ENCODE peak calls at places on chromosomes 16 and 17, in four cellular contexts. G is activated naive CD4-positive, alpha-beta T cell treated with anti-CD3 and anti-CD28 coated beads for 36 hours; Z is body of pancreas; Y is substantia nigra. R is an unnamed sample.

GRCh38 chr16:86734559-86735480 is 156.5 kb downstream of the FOXL1 start:
- DNase-seq in G (no peak), Y (no peak), Z (no peak), R (no peak)

GRCh38 chr17:79685121-79685520 is 45.6 kb upstream of the ENPP7 start:
- DNase-seq in Z (no peak), Y (no peak), G (no peak), R (no peak)

GRCh38 chr17:70621593-70621992 is 452.3 kb downstream of the KCNJ2 start:
- DNase-seq in G (no peak), Z (no peak), Y (peak), R (peak)

GRCh38 chr17:45896803-45897693 is 2.7 kb downstream of the MAPT start:
- DNase-seq in Y (no peak), Z (no peak), G (no peak), R (no peak)

GRCh38 chr16:51391798-51392511 is 240.9 kb upstream of the SALL1 start:
- DNase-seq in Z (no peak), Y (no peak), G (no peak), R (no peak)

GRCh38 chr16:2752850-2753522 is 548 bp downstream of the SRRM2 start:
- DNase-seq in G (peak), Y (peak), Z (peak), R (peak)

GRCh38 chr16:66324785-66325184 is 41.7 kb upstream of the CDH5 start:
- DNase-seq in G (no peak), Z (no peak), Y (peak), R (peak)

GRCh38 chr17:45229681-45230409 is 8.2 kb downstream of the FMNL1 start:
- DNase-seq in G (peak), Y (no peak), Z (no peak), R (no peak)